ENCODE peak calls at places on chromosomes 6 and 20, in five cellular contexts. H is HepG2, A is adipocyte, K is GM23248, P is fibroblast of lung. I is an unnamed sample.

GRCh38 chr6:150687508-150687907 is 87.8 kb downstream of the PLEKHG1 start:
- DNase-seq in H (peak; percentile 47), A (no peak), K (no peak), P (no peak), I (peak; percentile 49)

GRCh38 chr6:9646346-9647042 is 768.4 kb downstream of the TFAP2A start:
- DNase-seq in H (no peak), A (peak; percentile 91), K (peak; percentile 65), P (peak; percentile 1), I (peak; percentile 94)

GRCh38 chr6:21350917-21351316 is 242.6 kb upstream of the SOX4 start:
- DNase-seq in H (no peak), A (no peak), K (no peak), P (no peak), I (no peak)

GRCh38 chr6:85580878-85581267 is 12.8 kb downstream of the SNX14 start:
- DNase-seq in H (peak; percentile 54), A (no peak), K (peak; percentile 61), P (peak; percentile 53), I (peak; percentile 45)

GRCh38 chr20:10314198-10314597 is 95.6 kb downstream of the SNAP25 start:
- DNase-seq in H (no peak), A (peak; percentile 78), K (peak; percentile 42), P (peak; percentile 88), I (peak; percentile 76)

GRCh38 chr6:107115695-107116327 is 496 bp upstream of the BEND3 start:
- DNase-seq in H (peak; percentile 68), A (peak; percentile 68), K (peak; percentile 67), P (no peak), I (no peak)

GRCh38 chr6:31740397-31741223 is 805 bp downstream of the MSH5 start:
- DNase-seq in H (no peak), A (no peak), K (peak; percentile 66), P (no peak), I (no peak)

GRCh38 chr6:131950767-131951575 is at the start of gene CCN2:
- DNase-seq in H (peak; percentile 100), A (peak; percentile 94), K (peak; percentile 94), P (peak; percentile 97), I (peak; percentile 100)

GRCh38 chr20:1879934-1880333 is 15.3 kb upstream of the SIRPA start:
- DNase-seq in H (no peak), A (no peak), K (peak; percentile 49), P (no peak), I (no peak)

GRCh38 chr6:4225207-4225872 is 90.0 kb upstream of the ECI2 start:
- DNase-seq in H (peak; percentile 27), A (peak; percentile 6), K (no peak), P (peak; percentile 31), I (peak; percentile 10)

GRCh38 chr20:18533978-18534644 is 26.4 kb downstream of the SEC23B start:
- DNase-seq in H (peak; percentile 68), A (no peak), K (no peak), P (no peak), I (no peak)

GRCh38 chr6:166672624-166673165 is 45.6 kb upstream of the RPS6KA2 start:
- DNase-seq in H (no peak), A (no peak), K (no peak), P (no peak), I (no peak)

GRCh38 chr6:89371849-89372505 is 19.5 kb upstream of the UBE2J1 start:
- DNase-seq in H (peak; percentile 47), A (peak; percentile 77), K (peak; percentile 78), P (peak; percentile 36), I (peak; percentile 48)

GRCh38 chr20:914727-915498 is 1.2 kb downstream of the ANGPT4 start:
- DNase-seq in H (no peak), A (no peak), K (peak; percentile 43), P (no peak), I (no peak)

GRCh38 chr6:12058164-12058926 is 46.2 kb downstream of the HIVEP1 start:
- DNase-seq in H (no peak), A (no peak), K (no peak), P (no peak), I (peak; percentile 61)

GRCh38 chr6:28982476-28983266 is 22.4 kb downstream of the ZNF311 start:
- DNase-seq in H (peak; percentile 87), A (peak; percentile 74), K (peak; percentile 80), P (peak; percentile 72), I (peak; percentile 68)

GRCh38 chr6:154993026-154993425 is 2.1 kb upstream of the TIAM2 start:
- DNase-seq in H (no peak), A (no peak), K (peak; percentile 24), P (no peak), I (no peak)

GRCh38 chr20:23039136-23039875 is 4.2 kb downstream of the SSTR4 start:
- DNase-seq in H (no peak), A (no peak), K (no peak), P (no peak), I (no peak)

GRCh38 chr6:108732101-108732870 is 115.9 kb upstream of the ARMC2 start:
- DNase-seq in H (no peak), A (no peak), K (peak; percentile 87), P (peak; percentile 44), I (peak; percentile 46)

GRCh38 chr6:161383951-161384350 is 110.1 kb upstream of the AGPAT4 start:
- DNase-seq in H (no peak), A (no peak), K (no peak), P (no peak), I (no peak)

GRCh38 chr6:98458713-98459112 is 375.7 kb upstream of the POU3F2 start:
- DNase-seq in H (no peak), A (no peak), K (no peak), P (no peak), I (no peak)
- H3K4me3 ChIP-seq in H (no peak overlapping the region), A (no peak overlapping the region), K (no peak overlapping the region), P (no peak overlapping the region), I (no peak overlapping the region)

GRCh38 chr6:81624443-81624842 is 128.0 kb downstream of the TENT5A start:
- DNase-seq in H (no peak), A (peak; percentile 20), K (no peak), P (no peak), I (no peak)
- H3K4me3 ChIP-seq in H (no peak overlapping the region), A (no peak overlapping the region), K (no peak overlapping the region), P (no peak overlapping the region), I (no peak overlapping the region)

GRCh38 chr6:142378138-142378875 is 76.5 kb downstream of the ADGRG6 start:
- DNase-seq in H (peak; percentile 87), A (peak; percentile 89), K (peak; percentile 72), P (peak; percentile 92), I (peak; percentile 99)
- H3K4me3 ChIP-seq in H (no peak overlapping the region), A (peak overlapping the region; percentile 28), K (no peak overlapping the region), P (no peak overlapping the region), I (no peak overlapping the region)

GRCh38 chr6:156406099-156406498 is 371.1 kb upstream of the ARID1B start:
- DNase-seq in H (no peak), A (no peak), K (no peak), P (no peak), I (no peak)

GRCh38 chr6:156406688-156407087 is 370.5 kb upstream of the ARID1B start:
- DNase-seq in H (no peak), A (no peak), K (no peak), P (no peak), I (no peak)

GRCh38 chr6:156413156-156413555 is 364.0 kb upstream of the ARID1B start:
- DNase-seq in H (no peak), A (no peak), K (no peak), P (peak; percentile 25), I (no peak)

GRCh38 chr6:156407334-156407733 is 369.8 kb upstream of the ARID1B start:
- DNase-seq in H (no peak), A (no peak), K (no peak), P (no peak), I (no peak)

DNA sequence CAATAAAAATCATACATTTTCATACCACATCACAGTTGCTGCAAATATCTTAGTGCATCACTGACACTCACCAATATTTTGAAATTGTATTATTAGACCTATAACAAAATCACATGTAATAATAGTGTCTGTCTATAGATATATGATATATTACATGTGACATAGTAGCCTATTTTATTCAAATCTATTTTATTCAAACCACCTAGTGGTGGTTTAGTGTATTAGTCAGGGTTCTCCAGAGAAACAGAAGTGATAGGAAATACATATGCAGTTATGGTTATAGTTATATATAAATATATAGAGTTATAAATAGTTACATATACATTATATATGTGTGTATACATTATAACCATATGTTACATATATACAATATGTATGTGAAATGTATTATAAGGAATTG is 366.5 kb upstream of the ARID1B start:
- DNase-seq in H (no peak), A (peak; percentile 5), K (no peak), P (no peak), I (no peak)
- H3K4me3 ChIP-seq in H (no peak overlapping the region), A (no peak overlapping the region), K (no peak overlapping the region), P (no peak overlapping the region), I (no peak overlapping the region)

DNA sequence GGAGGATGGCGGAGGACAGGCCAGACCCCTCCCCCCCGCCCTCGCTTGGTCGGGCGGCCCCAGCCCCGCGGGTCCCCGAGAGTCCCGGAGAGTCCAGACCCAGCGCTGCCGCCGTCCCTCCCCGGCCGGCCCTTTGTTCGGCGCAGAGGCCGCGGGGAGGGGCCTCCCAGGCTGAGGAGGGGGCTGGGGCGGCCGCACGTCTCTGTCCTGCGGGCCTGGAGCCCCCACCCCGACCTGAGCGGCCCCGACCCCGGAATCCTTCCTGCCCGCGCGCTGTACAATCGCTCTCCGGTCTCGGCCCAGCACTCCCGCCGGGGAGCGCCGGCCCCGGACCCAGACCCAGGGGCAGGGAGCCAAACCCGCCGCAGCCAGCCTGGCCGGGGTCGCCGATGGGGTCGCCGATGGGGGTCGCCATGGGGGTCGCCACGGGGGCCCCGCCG is 716 bp downstream of the KCNQ2 start:
- DNase-seq in H (no peak), A (no peak), K (no peak), P (no peak), I (no peak)
- H3K4me3 ChIP-seq in H (no peak overlapping the region), A (no peak overlapping the region), K (no peak overlapping the region), P (no peak overlapping the region), I (no peak overlapping the region)